ENCODE peak calls at places on chromosomes 12 and 14, in four cellular contexts. R is islet precursor cell, P is dorsolateral prefrontal cortex, D is LoVo. E is an unnamed sample.

GRCh38 chr14:69284170-69284569 is 24.2 kb downstream of the GALNT16 start:
- DNase-seq in P (no peak), D (no peak), R (no peak), E (no peak)

GRCh38 chr12:117797202-117797601 is 171.6 kb downstream of the KSR2 start:
- DNase-seq in P (no peak), R (no peak), D (no peak), E (no peak)

GRCh38 chr14:87233266-87233665 is 759.7 kb downstream of the GALC start:
- DNase-seq in D (no peak), R (peak; percentile 57), P (no peak), E (no peak)

GRCh38 chr12:12540261-12541013 is 22.2 kb downstream of the DUSP16 start:
- DNase-seq in R (no peak), D (no peak), P (no peak), E (no peak)

GRCh38 chr12:4960030-4960429 is 50.3 kb downstream of the KCNA1 start:
- DNase-seq in P (peak; percentile 49), D (no peak), R (no peak), E (no peak)

GRCh38 chr12:51062631-51063397 is 14.7 kb downstream of the LETMD1 start:
- DNase-seq in R (no peak), P (no peak), D (no peak), E (no peak)

GRCh38 chr12:32877670-32878459 is 18.7 kb downstream of the PKP2 start:
- DNase-seq in R (peak; percentile 66), D (no peak), P (no peak), E (no peak)

GRCh38 chr12:69341328-69341727 is 6.9 kb upstream of the LYZ start:
- DNase-seq in D (no peak), P (no peak), R (no peak), E (no peak)

GRCh38 chr12:93514853-93515252 is 47.5 kb downstream of the MRPL42 start:
- DNase-seq in P (no peak), D (no peak), R (no peak), E (no peak)

GRCh38 chr12:120684523-120684932 is 2.4 kb upstream of the MLEC start:
- DNase-seq in P (no peak), D (no peak), R (no peak), E (no peak)

GRCh38 chr14:37592288-37593274 is 2.5 kb downstream of the FOXA1 start:
- DNase-seq in R (no peak), D (no peak), P (no peak), E (no peak)

GRCh38 chr14:25696176-25696575 is 646.2 kb upstream of the STXBP6 start:
- DNase-seq in P (no peak), D (no peak), R (no peak), E (no peak)

GRCh38 chr14:60720962-60721330 is 3.2 kb downstream of the SIX4 start:
- DNase-seq in R (no peak), D (no peak), P (no peak), E (no peak)